ENCODE peak calls at places on chromosomes 5 and 9, in four cellular contexts. One of them, this sample, is unnamed.

GRCh38 chr5:1231354-1231905 is 6.2 kb downstream of the SLC6A18 start:
- DNase-seq in activated T-cell treated with anti-CD3 and anti-CD28 coated beads for 1 hour: no peak
- DNase-seq in neural progenitor cell: no peak
- DNase-seq in endothelial cell: no peak
- DNase-seq in this sample: no peak

GRCh38 chr5:15933481-15934207 is 245.9 kb downstream of the MARCHF11 start:
- DNase-seq in neural progenitor cell: peak
- DNase-seq in activated T-cell treated with anti-CD3 and anti-CD28 coated beads for 1 hour: no peak
- DNase-seq in endothelial cell: no peak
- DNase-seq in this sample: no peak

GRCh38 chr9:14395300-14396082 is 81.5 kb upstream of the NFIB start:
- DNase-seq in neural progenitor cell: no peak
- DNase-seq in activated T-cell treated with anti-CD3 and anti-CD28 coated beads for 1 hour: no peak
- DNase-seq in endothelial cell: no peak
- DNase-seq in this sample: peak

GRCh38 chr5:72013741-72014703 is 93.3 kb upstream of the MAP1B start:
- DNase-seq in neural progenitor cell: peak
- DNase-seq in endothelial cell: no peak
- DNase-seq in activated T-cell treated with anti-CD3 and anti-CD28 coated beads for 1 hour: no peak
- DNase-seq in this sample: peak

GRCh38 chr9:14260101-14260500 is 53.8 kb downstream of the NFIB start:
- DNase-seq in neural progenitor cell: no peak
- DNase-seq in endothelial cell: no peak
- DNase-seq in activated T-cell treated with anti-CD3 and anti-CD28 coated beads for 1 hour: no peak
- DNase-seq in this sample: no peak

GRCh38 chr9:132406554-132407122 is at the start of gene TTF1:
- DNase-seq in endothelial cell: peak
- DNase-seq in activated T-cell treated with anti-CD3 and anti-CD28 coated beads for 1 hour: peak
- DNase-seq in neural progenitor cell: peak
- DNase-seq in this sample: peak

GRCh38 chr5:1792842-1793266 is 6.8 kb downstream of the MRPL36 start:
- DNase-seq in endothelial cell: no peak
- DNase-seq in neural progenitor cell: no peak
- DNase-seq in activated T-cell treated with anti-CD3 and anti-CD28 coated beads for 1 hour: peak
- DNase-seq in this sample: no peak

GRCh38 chr5:6449465-6450158 is 953 bp downstream of the UBE2QL1 start:
- DNase-seq in endothelial cell: no peak
- DNase-seq in neural progenitor cell: no peak
- DNase-seq in activated T-cell treated with anti-CD3 and anti-CD28 coated beads for 1 hour: no peak
- DNase-seq in this sample: no peak

GRCh38 chr5:110371011-110371724 is 355.3 kb downstream of the TMEM232 start:
- DNase-seq in neural progenitor cell: no peak
- DNase-seq in endothelial cell: no peak
- DNase-seq in activated T-cell treated with anti-CD3 and anti-CD28 coated beads for 1 hour: no peak
- DNase-seq in this sample: no peak

This sample was measured in retina.